ENCODE peak calls at places on chromosomes 3 and 15, in six cellular contexts. H is HCT116, U is H1, N is K562, F is HepG2, O is SK-N-SH. W is an unnamed sample.

GRCh38 chr3:197374951-197375560 is 76.6 kb upstream of the DLG1 start:
- DNase-seq in H (no peak), U (no peak), N (no peak), F (no peak), O (peak; percentile 5), W (no peak)

GRCh38 chr3:196711838-196712513 is at the start of the genes CEP19 and PIGX:
- DNase-seq in H (peak; percentile 59), U (no peak), N (peak; percentile 98), F (peak; percentile 60), O (peak; percentile 99), W (peak; percentile 48)

GRCh38 chr3:180085122-180085710 is 48.5 kb upstream of the PEX5L start:
- DNase-seq in H (peak; percentile 4), U (no peak), N (no peak), F (no peak), O (no peak), W (no peak)

GRCh38 chr3:159779883-159780282 is 208.8 kb upstream of the IL12A start:
- DNase-seq in H (no peak), U (no peak), N (no peak), F (no peak), O (no peak), W (no peak)

GRCh38 chr3:128345195-128345594 is 121.5 kb downstream of the DNAJB8 start:
- DNase-seq in H (no peak), U (no peak), N (peak; percentile 62), F (no peak), O (no peak), W (no peak)

GRCh38 chr3:71636482-71636881 is 53.0 kb upstream of the FOXP1 start:
- DNase-seq in H (no peak), U (no peak), N (no peak), F (no peak), O (no peak), W (no peak)

GRCh38 chr3:61783993-61784718 is 222.8 kb downstream of the PTPRG start:
- DNase-seq in H (no peak), U (no peak), N (no peak), F (no peak), O (no peak), W (no peak)

GRCh38 chr15:64246364-64247189 is 83.8 kb upstream of the PPIB start:
- DNase-seq in H (peak; percentile 87), U (peak; percentile 43), N (peak; percentile 67), F (peak; percentile 61), O (no peak), W (peak; percentile 96)

GRCh38 chr3:111577798-111578685 is 17.1 kb downstream of the ZBED2 start:
- DNase-seq in H (peak; percentile 69), U (no peak), N (no peak), F (peak; percentile 16), O (peak; percentile 24), W (no peak)

GRCh38 chr3:50483374-50483773 is 20.1 kb downstream of the CACNA2D2 start:
- DNase-seq in H (no peak), U (no peak), N (no peak), F (no peak), O (no peak), W (no peak)

GRCh38 chr3:16427309-16427965 is 86.1 kb downstream of the RFTN1 start:
- DNase-seq in H (no peak), U (no peak), N (no peak), F (no peak), O (no peak), W (no peak)

GRCh38 chr3:14503033-14503705 is 37.0 kb downstream of the GRIP2 start:
- DNase-seq in H (no peak), U (no peak), N (peak; percentile 58), F (peak; percentile 16), O (no peak), W (no peak)

GRCh38 chr15:90154861-90155626 is 46.1 kb upstream of the SEMA4B start:
- DNase-seq in H (no peak), U (no peak), N (peak; percentile 21), F (peak; percentile 80), O (peak; percentile 37), W (peak; percentile 62)

GRCh38 chr15:98277602-98278001 is 317.1 kb downstream of the ARRDC4 start:
- DNase-seq in H (no peak), U (no peak), N (no peak), F (no peak), O (no peak), W (no peak)

DNA sequence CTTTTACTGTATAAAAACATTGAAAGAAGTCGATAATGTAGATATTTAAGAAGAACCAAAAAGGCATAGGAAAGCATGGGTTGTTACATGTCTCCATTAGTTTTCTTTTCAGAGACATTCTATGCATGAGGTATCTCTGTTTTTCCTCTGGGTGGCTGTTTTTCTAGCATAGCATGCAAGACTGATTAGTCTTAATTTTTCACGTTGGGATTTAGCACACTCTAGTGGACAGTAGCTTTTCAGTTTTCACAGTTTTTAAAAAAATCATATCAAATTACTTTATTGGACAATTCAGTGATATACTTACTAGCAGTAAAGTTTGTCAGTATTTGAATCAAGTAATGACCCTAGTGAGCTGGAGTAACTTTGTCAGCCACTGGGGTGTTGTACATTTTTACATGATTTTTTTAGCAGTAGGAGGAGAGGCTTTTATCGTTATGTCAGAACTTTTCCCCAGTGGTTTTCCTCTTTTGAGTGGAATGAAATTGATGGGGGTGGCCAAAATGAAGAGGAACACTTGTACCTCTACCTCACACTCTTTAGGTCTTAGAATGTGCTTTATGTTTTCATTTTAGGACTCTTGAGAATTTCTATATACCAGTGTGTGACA is 57.2 kb downstream of the SEC22A start:
- DNase-seq in H (peak; percentile 50), U (no peak), N (no peak), F (peak; percentile 43), O (peak; percentile 56), W (peak; percentile 24)
- TF ChIP-seq SIN3A in H (no peak), U (no peak), N (no peak), F (no peak), O (no peak), W (no peak)

DNA sequence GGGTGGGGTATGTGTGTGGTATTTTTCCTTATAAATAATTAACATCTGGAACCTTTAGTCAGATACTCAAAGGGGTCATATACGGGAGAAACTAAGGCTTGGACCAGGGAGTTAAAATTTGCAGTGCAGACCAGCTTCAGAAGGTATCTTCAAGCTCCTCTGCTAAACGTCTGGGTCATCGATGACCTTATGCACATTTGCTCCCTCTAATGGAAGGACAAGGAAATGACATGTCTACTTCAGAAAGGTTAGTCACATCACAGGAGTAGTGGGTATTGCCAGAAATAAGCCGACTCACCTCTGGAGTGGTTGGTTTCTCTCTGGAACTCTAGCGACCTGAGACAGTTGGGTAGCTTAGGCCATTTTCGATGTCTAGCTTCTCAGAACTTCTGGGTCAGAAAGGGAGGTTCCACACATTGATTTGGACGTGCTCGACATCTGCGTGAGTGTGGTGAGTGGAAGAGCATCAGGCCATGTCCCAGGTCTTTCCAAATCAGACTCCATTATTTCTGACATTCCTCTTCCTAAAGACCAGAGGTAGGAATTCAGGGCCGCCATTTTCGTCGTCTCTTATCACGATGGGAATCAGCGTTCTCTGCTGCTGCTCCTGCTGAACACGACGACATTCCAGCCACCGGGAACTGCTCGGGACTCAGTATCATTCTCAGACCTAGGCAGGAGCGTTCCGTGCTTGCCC is 31.8 kb upstream of the RASA2 start:
- DNase-seq in H (peak; percentile 70), U (no peak), N (peak; percentile 71), F (peak; percentile 77), O (peak; percentile 75), W (peak; percentile 48)
- TF ChIP-seq SIN3A in H (no peak), U (no peak), N (no peak), F (no peak), O (no peak), W (no peak)

GRCh38 chr3:33639889-33640288 is 78.2 kb downstream of the CLASP2 start:
- DNase-seq in H (no peak), U (no peak), N (no peak), F (no peak), O (no peak), W (no peak)

GRCh38 chr3:33634262-33634661 is 83.8 kb downstream of the CLASP2 start:
- DNase-seq in H (no peak), U (no peak), N (no peak), F (no peak), O (no peak), W (no peak)

GRCh38 chr3:33637482-33637881 is 80.6 kb downstream of the CLASP2 start:
- DNase-seq in H (no peak), U (no peak), N (no peak), F (peak; percentile 62), O (no peak), W (no peak)

DNA sequence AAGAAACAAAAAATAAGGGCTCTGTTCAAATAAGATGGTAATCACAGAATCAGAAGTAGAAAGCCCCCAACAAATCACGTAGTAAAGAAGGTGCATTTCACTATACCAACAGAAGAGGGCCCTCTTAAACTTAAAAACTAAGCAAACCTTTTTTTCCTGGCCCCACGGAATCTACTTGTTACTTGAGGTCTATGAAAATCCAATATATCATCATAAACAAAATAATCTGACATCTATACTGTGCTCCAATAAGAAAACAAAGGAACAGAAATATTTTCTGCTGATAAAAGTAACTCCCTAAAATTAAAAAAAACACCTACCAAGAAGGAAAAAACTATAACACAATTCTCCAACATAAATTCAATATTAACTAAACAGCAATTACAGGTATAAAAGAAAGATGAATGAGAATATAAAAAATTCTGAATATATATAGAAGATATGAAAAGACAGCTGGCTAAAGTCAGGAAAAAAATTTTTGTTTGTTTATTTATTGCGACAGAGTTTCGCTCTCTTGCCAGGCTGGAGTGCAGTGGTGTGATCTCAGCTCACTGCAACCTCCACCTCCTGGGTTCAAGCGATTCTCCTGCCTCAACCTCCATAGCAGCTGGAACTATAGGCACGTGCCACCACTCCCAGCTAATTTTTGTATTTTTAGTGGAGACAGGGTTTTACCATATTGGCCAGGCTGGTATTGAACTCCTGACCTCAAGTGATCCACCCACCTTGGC is 81.8 kb downstream of the CLASP2 start:
- DNase-seq in H (peak; percentile 44), U (no peak), N (peak; percentile 33), F (peak; percentile 56), O (peak; percentile 49), W (no peak)
- TF ChIP-seq SIN3A in H (no peak), U (no peak), N (no peak), F (no peak), O (no peak), W (no peak)

GRCh38 chr15:75720787-75721461 is 8.3 kb upstream of the CSPG4 start:
- DNase-seq in H (peak; percentile 82), U (no peak), N (peak; percentile 55), F (peak; percentile 50), O (peak; percentile 21), W (no peak)

GRCh38 chr15:75721923-75722870 is 9.5 kb upstream of the CSPG4 start:
- DNase-seq in H (no peak), U (no peak), N (no peak), F (no peak), O (peak; percentile 27), W (no peak)

GRCh38 chr15:75721462-75721922 is 8.8 kb upstream of the CSPG4 start:
- DNase-seq in H (no peak), U (no peak), N (no peak), F (no peak), O (peak; percentile 19), W (no peak)

GRCh38 chr15:75720297-75720696 is 7.6 kb upstream of the CSPG4 start:
- DNase-seq in H (no peak), U (no peak), N (no peak), F (no peak), O (no peak), W (no peak)

GRCh38 chr15:75718326-75718725 is 5.7 kb upstream of the CSPG4 start:
- DNase-seq in H (no peak), U (no peak), N (no peak), F (no peak), O (peak; percentile 47), W (no peak)
- TF ChIP-seq SIN3A in H (no peak), U (no peak), N (no peak), F (no peak), O (peak; percentile 57), W (no peak)

GRCh38 chr3:78096488-78097255 is 1056.8 kb downstream of the ROBO2 start:
- DNase-seq in H (no peak), U (no peak), N (no peak), F (no peak), O (no peak), W (no peak)
- TF ChIP-seq SIN3A in H (no peak), U (no peak), N (no peak), F (no peak), O (no peak), W (no peak)

GRCh38 chr15:73331991-73332925 is 36.5 kb downstream of the HCN4 start:
- DNase-seq in H (no peak), U (no peak), N (no peak), F (no peak), O (no peak), W (no peak)
- TF ChIP-seq SIN3A in H (no peak), U (no peak), N (no peak), F (no peak), O (no peak), W (no peak)